ENCODE peak calls at places on chromosome 2, in ten cellular contexts. T, Z, J, P, O, W, C, S, B and Y are unnamed samples.

GRCh38 chr2:100757621-100758394 is 62.1 kb upstream of the NPAS2 start:
- DNase-seq in P (no peak), Z (peak), J (peak), T (peak), C (no peak), O (peak), B (no peak), S (peak), W (no peak), Y (peak)

GRCh38 chr2:45925636-45926350 is 274.3 kb downstream of the PRKCE start:
- DNase-seq in B (no peak), P (no peak), C (no peak), T (no peak), Z (no peak), J (no peak), S (no peak), O (no peak), W (peak), Y (no peak)

GRCh38 chr2:85421706-85422457 is 3.4 kb downstream of the SH2D6 start:
- DNase-seq in B (no peak), C (no peak), W (peak), O (no peak), J (no peak), S (no peak), Z (no peak), T (no peak), P (no peak), Y (no peak)

GRCh38 chr2:55493220-55493619 is 26.3 kb upstream of the CFAP36 start:
- DNase-seq in S (no peak), O (no peak), J (no peak), W (no peak), T (no peak), C (no peak), Z (no peak), B (no peak), P (no peak), Y (peak)

GRCh38 chr2:23488584-23488983 is 103.6 kb downstream of the KLHL29 start:
- DNase-seq in W (no peak), O (no peak), Z (no peak), S (no peak), J (no peak), P (no peak), T (no peak), B (no peak), C (no peak), Y (no peak)

GRCh38 chr2:85662899-85663683 is 4.9 kb downstream of the SFTPB start:
- DNase-seq in B (no peak), T (peak), O (peak), W (no peak), J (peak), Z (no peak), P (no peak), S (peak), C (no peak), Y (peak)

GRCh38 chr2:215843579-215843978 is 169.8 kb downstream of the MREG start:
- DNase-seq in W (no peak), C (no peak), J (peak), T (peak), P (no peak), O (peak), S (peak), B (no peak), Z (no peak), Y (peak)

GRCh38 chr2:186349508-186349907 is 136.6 kb upstream of the ZC3H15 start:
- DNase-seq in P (no peak), S (peak), B (no peak), O (peak), T (peak), Z (no peak), W (no peak), C (no peak), J (no peak), Y (peak)

GRCh38 chr2:11155326-11156059 is at the start of gene SLC66A3:
- DNase-seq in Z (no peak), P (no peak), C (no peak), S (peak), B (peak), J (peak), W (no peak), O (peak), T (peak), Y (peak)

GRCh38 chr2:179842498-179843153 is 18.8 kb downstream of the ZNF385B start:
- DNase-seq in Z (no peak), T (no peak), B (no peak), P (no peak), J (peak), O (peak), C (no peak), W (no peak), S (peak), Y (peak)

GRCh38 chr2:100801402-100801801 is 18.5 kb upstream of the NPAS2 start:
- DNase-seq in J (no peak), T (peak), B (no peak), P (no peak), C (no peak), W (no peak), O (no peak), S (peak), Z (no peak), Y (peak)

GRCh38 chr2:109351164-109351756 is 222.3 kb downstream of the SH3RF3 start:
- DNase-seq in Z (no peak), S (peak), B (no peak), P (no peak), C (no peak), T (peak), O (no peak), W (peak), J (peak), Y (peak)

GRCh38 chr2:52632543-52632942 is 1135.1 kb upstream of the CHAC2 start:
- DNase-seq in O (no peak), J (no peak), P (no peak), S (no peak), Z (no peak), B (no peak), C (no peak), T (no peak), W (no peak), Y (no peak)

GRCh38 chr2:31579996-31580320 is 780 bp downstream of the SRD5A2 start:
- DNase-seq in J (no peak), P (no peak), T (no peak), S (no peak), Z (no peak), C (no peak), O (no peak), B (no peak), W (no peak), Y (no peak)

GRCh38 chr2:176725873-176726645 is 456.8 kb downstream of the MTX2 start:
- DNase-seq in B (no peak), O (no peak), W (no peak), C (no peak), T (no peak), P (no peak), Z (no peak), J (no peak), S (no peak), Y (no peak)

GRCh38 chr2:75608684-75609333 is 37.8 kb upstream of the MRPL19 start:
- DNase-seq in T (peak), W (peak), B (no peak), J (peak), C (peak), P (peak), Z (peak), O (peak), S (peak), Y (peak)

GRCh38 chr2:145687445-145688104 is 1167.7 kb upstream of the ZEB2 start:
- DNase-seq in P (no peak), S (peak), C (no peak), W (no peak), T (no peak), B (no peak), O (peak), J (no peak), Z (peak), Y (no peak)

GRCh38 chr2:9793156-9793917 is 49.9 kb upstream of the TAF1B start:
- DNase-seq in W (no peak), S (no peak), T (no peak), O (no peak), P (no peak), C (no peak), J (no peak), Z (no peak), B (no peak), Y (no peak)

GRCh38 chr2:29139152-29139551 is 23.9 kb downstream of the CLIP4 start:
- DNase-seq in P (no peak), T (peak), Z (no peak), C (no peak), O (peak), J (no peak), S (peak), W (no peak), B (no peak), Y (peak)

GRCh38 chr2:101806123-101806522 is 108.6 kb downstream of the MAP4K4 start:
- DNase-seq in O (peak), C (no peak), S (peak), P (no peak), J (no peak), W (no peak), B (no peak), Z (no peak), T (peak), Y (peak)

GRCh38 chr2:166494140-166494544 is at the start of gene SCN7A:
- DNase-seq in C (peak), J (peak), Z (no peak), O (peak), T (no peak), B (no peak), W (peak), P (no peak), S (peak), Y (peak)

GRCh38 chr2:215435261-215435808 is 533 bp downstream of the FN1 start:
- DNase-seq in S (no peak), W (no peak), O (no peak), C (peak), Z (no peak), B (no peak), P (no peak), J (peak), T (peak), Y (no peak)

GRCh38 chr2:64262816-64263215 is 118.6 kb upstream of the PELI1 start:
- DNase-seq in O (no peak), S (no peak), C (no peak), Z (no peak), J (no peak), P (no peak), B (no peak), W (no peak), T (no peak), Y (no peak)

GRCh38 chr2:112310906-112311305 is 35.5 kb downstream of the ZC3H6 start:
- DNase-seq in S (no peak), Z (no peak), B (no peak), O (no peak), J (no peak), T (no peak), P (no peak), W (no peak), C (no peak), Y (no peak)

GRCh38 chr2:71419145-71419544 is 34.2 kb upstream of the DYSF start:
- DNase-seq in J (no peak), B (no peak), S (no peak), W (no peak), C (no peak), Z (no peak), O (no peak), P (no peak), T (no peak), Y (no peak)

GRCh38 chr2:152094014-152094413 is 4.8 kb downstream of the CACNB4 start:
- DNase-seq in O (no peak), J (no peak), B (no peak), C (no peak), P (no peak), Z (no peak), W (no peak), T (no peak), S (no peak), Y (no peak)

GRCh38 chr2:241895732-241896641 is 26.5 kb downstream of the RTP5 start:
- DNase-seq in C (peak), P (no peak), Z (no peak), O (peak), W (no peak), B (no peak), J (peak), T (no peak), S (peak), Y (no peak)

GRCh38 chr2:233242231-233242917 is 9.1 kb upstream of the ATG16L1 start:
- DNase-seq in B (no peak), O (peak), Z (no peak), C (no peak), P (no peak), W (no peak), J (no peak), S (no peak), T (no peak), Y (no peak)

GRCh38 chr2:64652231-64653173 is 1.2 kb downstream of the SERTAD2 start:
- DNase-seq in Z (peak), T (peak), S (peak), B (no peak), C (no peak), W (peak), O (peak), J (peak), P (no peak), Y (peak)

GRCh38 chr2:24115057-24115456 is 8.1 kb downstream of the PFN4 start:
- DNase-seq in B (no peak), Z (no peak), W (no peak), C (no peak), S (peak), P (no peak), J (no peak), O (peak), T (peak), Y (peak)

GRCh38 chr2:71605173-71605641 is 151.8 kb downstream of the DYSF start:
- DNase-seq in P (no peak), Z (no peak), O (no peak), T (no peak), J (peak), B (no peak), C (no peak), S (no peak), W (peak), Y (no peak)

GRCh38 chr2:121529439-121530209 is 1.1 kb upstream of the RNU4ATAC start:
- DNase-seq in S (peak), O (peak), C (peak), Z (no peak), T (no peak), P (no peak), W (peak), B (no peak), J (peak), Y (peak)

GRCh38 chr2:240812721-240813120 is 7.3 kb downstream of the KIF1A start:
- DNase-seq in P (no peak), C (peak), S (no peak), O (no peak), Z (no peak), T (no peak), W (peak), B (no peak), J (peak), Y (no peak)

GRCh38 chr2:31317387-31317786 is 83.4 kb downstream of the EHD3 start:
- DNase-seq in O (no peak), C (no peak), Z (no peak), P (no peak), T (no peak), J (no peak), W (no peak), S (no peak), B (no peak), Y (no peak)

GRCh38 chr2:187917535-187917934 is 363.3 kb upstream of the TFPI start:
- DNase-seq in P (no peak), J (no peak), O (peak), B (no peak), W (no peak), C (no peak), Z (no peak), T (peak), S (peak), Y (peak)